ENCODE peak calls at places on chromosomes 13 and 19, in nine cellular contexts. N is activated CD8-positive, alpha-beta T cell treated with anti-CD3 and anti-CD28 coated beads for 36 hours; Q is left ventricle myocardium inferior; O is spleen; X is right lobe of liver; Z is CD4-positive, alpha-beta T cell; I is hepatocyte; E is endothelial cell; H is GM13976. U is an unnamed sample.

GRCh38 chr19:30408734-30409301 is 36.6 kb downstream of the ZNF536 start:
- DNase-seq in N (no peak), Q (no peak), O (no peak), X (no peak), Z (no peak), I (no peak), E (no peak), H (no peak), U (no peak)

GRCh38 chr13:47474845-47475244 is 526.2 kb downstream of the SUCLA2 start:
- DNase-seq in N (no peak), Q (no peak), O (no peak), X (peak; percentile 50), Z (no peak), I (no peak), E (no peak), H (no peak), U (no peak)

GRCh38 chr19:31312004-31312403 is 37.2 kb downstream of the TSHZ3 start:
- DNase-seq in N (peak; percentile 82), Q (no peak), O (no peak), X (no peak), Z (no peak), I (peak; percentile 38), E (no peak), H (no peak), U (no peak)

GRCh38 chr13:33134213-33134612 is 118.0 kb downstream of the KL start:
- DNase-seq in N (no peak), Q (no peak), O (no peak), X (no peak), Z (no peak), I (no peak), E (no peak), H (no peak), U (no peak)

GRCh38 chr13:48475230-48475629 is 57.6 kb downstream of the RCBTB2 start:
- DNase-seq in N (no peak), Q (no peak), O (no peak), X (no peak), Z (no peak), I (no peak), E (no peak), H (no peak), U (no peak)

GRCh38 chr19:1408300-1409203 is 1.2 kb downstream of the DAZAP1 start:
- DNase-seq in N (peak; percentile 72), Q (peak; percentile 59), O (peak; percentile 90), X (no peak), Z (peak; percentile 46), I (peak; percentile 70), E (peak; percentile 58), H (peak; percentile 70), U (peak; percentile 72)

GRCh38 chr19:31553112-31553843 is 204.0 kb upstream of the TSHZ3 start:
- DNase-seq in N (no peak), Q (no peak), O (no peak), X (no peak), Z (no peak), I (no peak), E (no peak), H (no peak), U (no peak)

GRCh38 chr13:105048685-105049084 is 1486.8 kb downstream of the EFNB2 start:
- DNase-seq in N (no peak), Q (no peak), O (no peak), X (no peak), Z (no peak), I (no peak), E (no peak), H (peak; percentile 26), U (peak; percentile 53)

GRCh38 chr13:30142502-30143211 is 164.7 kb downstream of the KATNAL1 start:
- DNase-seq in N (peak; percentile 31), Q (no peak), O (no peak), X (no peak), Z (no peak), I (peak; percentile 78), E (no peak), H (no peak), U (no peak)

GRCh38 chr19:5138606-5139594 is 170.0 kb downstream of the KDM4B start:
- DNase-seq in N (peak; percentile 95), Q (no peak), O (peak; percentile 94), X (no peak), Z (peak; percentile 57), I (no peak), E (no peak), H (peak; percentile 88), U (peak; percentile 91)

GRCh38 chr13:96090240-96091101 is 564 bp downstream of the HS6ST3 start:
- DNase-seq in N (no peak), Q (peak; percentile 13), O (no peak), X (no peak), Z (no peak), I (peak; percentile 52), E (peak; percentile 38), H (peak; percentile 59), U (peak; percentile 62)

GRCh38 chr19:30425885-30426838 is 54.0 kb downstream of the ZNF536 start:
- DNase-seq in N (no peak), Q (no peak), O (no peak), X (no peak), Z (no peak), I (no peak), E (no peak), H (no peak), U (no peak)

GRCh38 chr19:56137405-56137804 is 3.7 kb upstream of the ZNF444 start:
- DNase-seq in N (no peak), Q (no peak), O (no peak), X (peak; percentile 85), Z (no peak), I (no peak), E (no peak), H (no peak), U (no peak)

GRCh38 chr19:44856438-44857083 is 10.5 kb downstream of the NECTIN2 start:
- DNase-seq in N (no peak), Q (peak; percentile 17), O (no peak), X (peak; percentile 78), Z (no peak), I (no peak), E (no peak), H (no peak), U (no peak)

DNA sequence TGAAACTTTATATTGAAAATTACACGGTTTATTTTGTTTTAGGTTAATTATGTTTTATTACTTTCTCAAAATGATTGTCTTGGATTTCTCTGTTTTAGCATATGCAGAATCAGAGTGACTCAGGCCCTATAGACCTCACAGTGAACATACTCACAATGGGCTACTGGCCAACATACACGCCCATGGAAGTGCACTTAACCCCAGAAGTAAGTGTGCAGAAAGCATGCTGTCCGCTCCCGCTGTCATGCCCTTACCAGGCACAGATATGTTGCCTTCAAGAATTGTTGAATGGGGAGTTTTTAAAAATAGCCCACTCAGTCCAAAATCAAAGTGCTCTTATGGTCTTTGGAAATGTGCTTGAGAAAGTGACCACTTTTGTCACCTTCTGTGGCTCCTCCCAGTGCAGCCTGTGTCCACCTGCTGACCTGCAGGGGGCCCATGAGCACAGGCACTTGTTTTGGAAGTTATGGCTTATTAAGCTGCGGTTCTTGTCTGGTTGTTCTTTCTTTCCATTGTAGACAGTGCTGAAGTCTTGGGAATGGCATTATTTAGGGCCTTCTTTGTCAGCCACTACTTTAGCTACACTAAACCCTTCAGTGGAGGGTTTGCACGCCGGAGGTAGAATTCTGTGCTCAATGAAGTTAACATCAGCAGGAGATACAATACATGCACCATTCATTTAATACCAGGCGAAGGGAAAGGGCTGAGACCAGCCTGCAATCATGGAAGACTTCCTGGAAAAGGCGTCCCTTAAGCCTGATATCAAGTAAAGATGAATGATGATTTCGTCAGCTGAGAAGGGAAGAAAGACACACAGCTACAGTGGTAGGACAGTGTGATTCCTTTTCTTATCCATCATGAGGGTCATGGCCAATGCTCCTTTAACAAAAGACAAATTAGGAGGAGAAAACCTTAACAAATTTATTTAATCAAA is 36.7 kb downstream of the CUL4A start:
- DNase-seq in N (no peak), Q (no peak), O (no peak), X (no peak), Z (no peak), I (peak; percentile 22), E (peak; percentile 18), H (no peak), U (no peak)
- TF ChIP-seq CTCF in N (no peak), Q (peak; percentile 32), O (no peak), X (peak; percentile 30), Z (no peak), I (peak; percentile 32), E (no peak), H (no peak), U (peak; percentile 31)

DNA sequence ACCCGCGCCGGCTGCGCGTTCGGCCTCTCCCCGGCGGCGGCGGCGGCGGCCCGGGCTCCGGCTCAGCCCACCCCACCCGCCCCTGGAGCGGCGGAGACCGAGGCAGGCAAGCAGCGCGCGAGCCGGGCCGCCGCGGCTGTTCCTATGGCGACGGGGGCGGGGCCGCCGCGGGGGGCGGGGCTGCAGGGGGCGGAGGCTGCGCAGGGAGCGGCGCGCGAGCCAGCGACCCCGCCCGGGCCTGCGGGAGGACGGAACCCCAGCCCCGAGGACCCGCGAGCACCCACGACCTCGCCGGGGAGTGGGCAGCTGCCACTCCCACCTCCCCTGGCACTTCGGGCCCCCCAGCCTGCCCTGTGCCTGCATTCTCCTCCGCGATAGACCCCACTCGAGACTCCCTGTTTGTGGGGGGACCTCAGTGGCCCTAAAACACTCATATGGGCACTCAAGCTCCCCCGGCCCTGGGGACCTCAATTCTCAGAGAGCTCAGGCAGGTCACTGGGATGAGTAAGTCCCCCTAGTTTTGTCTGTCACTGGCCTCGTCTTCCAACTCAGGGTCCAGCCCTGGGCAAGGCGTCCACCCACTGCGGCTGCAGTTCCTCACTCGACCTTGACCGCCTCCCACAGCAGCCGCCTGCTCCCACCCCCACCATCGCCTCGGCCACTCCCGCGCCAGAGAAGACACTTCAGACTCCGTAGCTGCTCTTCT is at the start of gene CTXN1:
- DNase-seq in N (peak; percentile 78), Q (peak; percentile 71), O (peak; percentile 93), X (peak; percentile 76), Z (peak; percentile 67), I (peak; percentile 87), E (peak; percentile 85), H (peak; percentile 94), U (peak; percentile 97)
- TF ChIP-seq CTCF in N (no peak), Q (no peak), O (no peak), X (no peak), Z (no peak), I (no peak), E (no peak), H (no peak), U (no peak)

DNA sequence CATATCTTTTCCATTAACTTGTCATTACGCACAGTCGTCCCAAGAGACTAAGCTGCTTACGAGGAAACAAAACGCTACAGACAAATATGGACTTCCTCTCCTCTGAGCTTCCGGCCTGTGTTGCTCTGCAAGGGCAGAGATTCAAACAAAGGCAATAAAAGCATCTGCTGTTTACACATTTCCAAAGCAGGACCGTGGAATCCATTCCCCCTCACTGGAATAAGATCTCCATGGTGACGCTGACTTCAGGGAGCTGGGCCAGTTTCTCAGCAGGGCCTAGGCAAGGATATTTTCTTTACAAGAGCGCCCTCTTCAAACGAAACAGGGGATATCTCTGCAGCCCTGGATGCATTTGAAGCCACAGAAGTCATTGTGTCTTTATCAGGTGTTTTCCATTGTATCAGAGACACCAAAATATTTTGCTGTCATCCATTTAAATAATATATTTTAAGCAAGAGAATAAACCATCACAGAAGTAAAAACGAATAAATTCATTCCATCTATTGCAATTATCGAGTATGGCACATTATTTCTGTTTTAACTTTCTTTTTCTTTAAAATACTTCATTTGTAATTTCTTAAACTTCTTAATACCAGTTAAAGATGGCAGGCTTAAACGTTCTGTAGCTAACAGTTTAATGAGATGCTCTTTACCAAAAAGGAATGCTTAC is 177.5 kb downstream of the DCLK1 start:
- DNase-seq in N (no peak), Q (peak; percentile 73), O (no peak), X (peak; percentile 46), Z (no peak), I (peak; percentile 90), E (peak; percentile 50), H (no peak), U (no peak)
- TF ChIP-seq CTCF in N (no peak), Q (peak; percentile 77), O (no peak), X (peak; percentile 29), Z (no peak), I (peak; percentile 74), E (peak; percentile 45), H (no peak), U (peak; percentile 29)

GRCh38 chr13:37109080-37109678 is 3.7 kb upstream of the CSNK1A1L start:
- DNase-seq in N (no peak), Q (no peak), O (no peak), X (no peak), Z (no peak), I (peak; percentile 60), E (peak; percentile 30), H (no peak), U (peak; percentile 20)
- TF ChIP-seq CTCF in N (peak; percentile 48), Q (peak; percentile 81), O (no peak), X (peak; percentile 34), Z (peak; percentile 14), I (peak; percentile 71), E (peak; percentile 68), H (peak; percentile 10), U (peak; percentile 43)

U was measured in GM13977.